ENCODE peak calls at places on chromosomes 11 and 22, in four cellular contexts. Y is IMR-90, Z is endothelial cell of umbilical vein, P is GM12878. K is an unnamed sample.

GRCh38 chr22:19134176-19134831 is 3.2 kb downstream of the TSSK2 start:
- DNase-seq in Z (no peak), P (no peak), Y (no peak), K (no peak)

GRCh38 chr11:63991558-63991957 is 5.3 kb downstream of the OTUB1 start:
- DNase-seq in P (no peak), Y (no peak), Z (no peak), K (no peak)

GRCh38 chr22:39083212-39084165 is 6.4 kb downstream of the APOBEC3G start:
- DNase-seq in P (no peak), Y (no peak), Z (no peak), K (no peak)

GRCh38 chr11:67307545-67308001 is 4.2 kb downstream of the SSH3 start:
- DNase-seq in P (no peak), Z (no peak), Y (no peak), K (no peak)

GRCh38 chr11:71470956-71471355 is 18.0 kb downstream of the NADSYN1 start:
- DNase-seq in Y (no peak), P (no peak), Z (no peak), K (no peak)

GRCh38 chr11:82995276-82995675 is 76.4 kb downstream of the RAB30 start:
- DNase-seq in Y (no peak), P (no peak), Z (no peak), K (no peak)

GRCh38 chr22:39470462-39471335 is 13.9 kb downstream of the MGAT3 start:
- DNase-seq in Z (no peak), Y (no peak), P (no peak), K (no peak)

GRCh38 chr11:12765428-12765827 is 91.2 kb downstream of the TEAD1 start:
- DNase-seq in Y (peak), Z (no peak), P (no peak), K (no peak)

GRCh38 chr22:50019316-50019715 is 6.8 kb upstream of the IL17REL start:
- DNase-seq in P (no peak), Z (no peak), Y (no peak), K (no peak)

GRCh38 chr22:48103126-48103875 is 1340.9 kb downstream of the TBC1D22A start:
- DNase-seq in P (no peak), Y (no peak), Z (no peak), K (no peak)

GRCh38 chr11:126989942-126990715 is 10.4 kb downstream of the KIRREL3 start:
- DNase-seq in Z (peak), Y (peak), P (no peak), K (peak)

GRCh38 chr11:31254411-31254810 is 115.1 kb downstream of the DCDC1 start:
- DNase-seq in Z (no peak), P (no peak), Y (no peak), K (no peak)

GRCh38 chr11:19767691-19768151 is 55.1 kb downstream of the NAV2 start:
- DNase-seq in Y (no peak), Z (peak), P (no peak), K (no peak)

GRCh38 chr11:113906038-113906437 is 1.4 kb downstream of the HTR3B start:
- DNase-seq in P (no peak), Z (no peak), Y (peak), K (no peak)

GRCh38 chr11:113874920-113875413 is 405 bp downstream of the USP28 start:
- DNase-seq in P (no peak), Y (peak), Z (peak), K (no peak)

GRCh38 chr11:121464352-121464946 is 11.7 kb upstream of the SORL1-AS1 start:
- DNase-seq in Y (peak), Z (peak), P (no peak), K (no peak)

GRCh38 chr11:61972112-61972795 is 4.8 kb upstream of the FTH1 start:
- DNase-seq in Y (no peak), Z (no peak), P (no peak), K (no peak)

GRCh38 chr11:95465887-95466286 is 234.9 kb upstream of the SESN3 start:
- DNase-seq in P (no peak), Z (no peak), Y (no peak), K (no peak)

GRCh38 chr11:122235615-122236014 is 119.6 kb upstream of the BLID start:
- DNase-seq in Z (no peak), Y (peak), P (no peak), K (no peak)

GRCh38 chr22:36423461-36424404 is 36.0 kb upstream of the MYH9 start:
- DNase-seq in Y (peak), Z (no peak), P (no peak), K (peak)

GRCh38 chr22:44461083-44461375 is 37.0 kb downstream of the RTL6 start:
- DNase-seq in Z (no peak), P (no peak), Y (no peak), K (no peak)

GRCh38 chr11:63829823-63830489 is 9.0 kb upstream of the MARK2 start:
- DNase-seq in Y (peak), Z (peak), P (no peak), K (peak)

GRCh38 chr22:49686495-49687219 is 141.0 kb downstream of the BRD1 start:
- DNase-seq in Y (no peak), P (no peak), Z (no peak), K (no peak)

GRCh38 chr11:122690801-122691649 is 35.5 kb downstream of the UBASH3B start:
- DNase-seq in Z (peak), Y (peak), P (no peak), K (no peak)

GRCh38 chr11:36431429-36432092 is 78.5 kb downstream of the TRAF6 start:
- DNase-seq in Y (peak), P (no peak), Z (peak), K (peak)

GRCh38 chr11:70471254-70471653 is 72.9 kb downstream of the CTTN start:
- DNase-seq in P (no peak), Z (peak), Y (no peak), K (peak)

GRCh38 chr11:62242021-62242420 is at the start of gene SCGB1D2:
- DNase-seq in P (no peak), Z (no peak), Y (no peak), K (no peak)

GRCh38 chr11:130585545-130585944 is 137.1 kb downstream of the ADAMTS15 start:
- DNase-seq in P (no peak), Y (no peak), Z (no peak), K (no peak)

GRCh38 chr11:15816270-15816871 is 540.0 kb downstream of the SOX6 start:
- DNase-seq in Y (peak), Z (peak), P (no peak), K (no peak)

GRCh38 chr11:132895340-132895739 is 637.0 kb downstream of the OPCML start:
- DNase-seq in P (no peak), Y (peak), Z (no peak), K (no peak)

DNA sequence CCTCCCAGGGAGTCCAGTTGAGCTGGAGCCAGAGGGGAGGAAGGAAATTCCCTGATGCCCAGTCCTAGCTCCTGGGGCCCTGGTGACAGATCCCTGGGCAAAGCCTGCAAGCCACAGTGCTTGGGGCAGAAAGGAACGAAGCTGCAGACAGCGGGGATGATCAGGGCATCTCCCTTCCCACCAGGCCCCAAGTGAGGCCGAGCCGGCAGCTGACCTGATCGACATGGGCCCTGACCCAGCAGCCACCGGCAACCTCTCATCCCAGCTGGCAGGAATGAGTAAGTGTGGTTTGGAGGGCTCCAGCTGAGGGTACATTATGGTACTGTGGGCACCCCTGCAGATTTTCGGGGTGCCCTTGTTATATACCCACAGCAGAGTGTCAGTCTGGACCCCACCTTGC is 33.5 kb downstream of the TOM1 start:
- DNase-seq in Y (no peak), P (no peak), Z (no peak), K (no peak)
- H3K27ac ChIP-seq in Y (no peak), P (no peak), Z (no peak), K (no peak)

DNA sequence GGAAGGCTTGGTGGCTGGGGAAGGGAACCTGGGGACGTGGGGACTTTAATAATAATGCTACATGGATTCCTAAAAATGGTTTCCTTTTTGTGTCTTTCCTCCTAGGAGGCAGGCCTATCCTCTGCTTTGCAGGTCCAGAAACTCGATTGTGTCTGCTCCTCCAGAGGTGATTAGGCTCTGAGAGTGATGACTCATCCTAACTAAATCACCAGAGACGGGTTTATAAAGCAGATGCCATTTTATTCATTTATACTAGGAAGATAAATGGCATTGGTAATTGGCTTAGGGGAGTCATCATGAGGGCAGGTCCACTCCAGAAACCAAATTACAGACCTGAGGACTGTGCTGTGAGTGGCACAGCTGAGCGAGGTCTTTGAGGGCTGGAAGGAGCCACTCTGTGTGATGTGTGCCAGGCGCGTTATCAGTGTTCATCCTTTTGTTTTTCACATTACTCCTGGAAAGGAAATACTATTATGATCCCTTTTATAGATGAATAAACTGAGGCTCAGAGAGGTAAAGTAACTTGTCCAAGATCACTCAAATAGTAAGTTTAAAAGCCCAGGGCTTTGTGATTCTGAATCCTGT is 7.1 kb downstream of the NLRX1 start:
- DNase-seq in P (no peak), Z (peak), Y (peak), K (peak)
- TF ChIP-seq FOS in P (no peak), Z (peak), Y (peak), K (no peak)

GRCh38 chr22:35411112-35411511 is 11.2 kb downstream of the MCM5 start:
- DNase-seq in Y (no peak), P (peak), Z (no peak), K (no peak)
- H3K27ac ChIP-seq in Y (no peak), P (peak), Z (no peak), K (no peak)

GRCh38 chr11:16924826-16925494 is 89.3 kb downstream of the PLEKHA7 start:
- DNase-seq in P (no peak), Z (no peak), Y (no peak), K (no peak)
- TF ChIP-seq FOS in P (no peak), Z (no peak), Y (no peak), K (no peak)

GRCh38 chr11:65915821-65916251 is 3.0 kb downstream of the C11orf68 start:
- DNase-seq in Z (peak), P (no peak), Y (peak), K (peak)

GRCh38 chr11:65915101-65915820 is 3.6 kb downstream of the C11orf68 start:
- DNase-seq in P (no peak), Z (no peak), Y (no peak), K (no peak)

GRCh38 chr11:65916391-65916790 is 2.5 kb downstream of the C11orf68 start:
- DNase-seq in Y (no peak), Z (no peak), P (no peak), K (no peak)

GRCh38 chr11:65911682-65912568 is 6.9 kb downstream of the C11orf68 start:
- DNase-seq in Z (peak), P (no peak), Y (peak), K (peak)

DNA sequence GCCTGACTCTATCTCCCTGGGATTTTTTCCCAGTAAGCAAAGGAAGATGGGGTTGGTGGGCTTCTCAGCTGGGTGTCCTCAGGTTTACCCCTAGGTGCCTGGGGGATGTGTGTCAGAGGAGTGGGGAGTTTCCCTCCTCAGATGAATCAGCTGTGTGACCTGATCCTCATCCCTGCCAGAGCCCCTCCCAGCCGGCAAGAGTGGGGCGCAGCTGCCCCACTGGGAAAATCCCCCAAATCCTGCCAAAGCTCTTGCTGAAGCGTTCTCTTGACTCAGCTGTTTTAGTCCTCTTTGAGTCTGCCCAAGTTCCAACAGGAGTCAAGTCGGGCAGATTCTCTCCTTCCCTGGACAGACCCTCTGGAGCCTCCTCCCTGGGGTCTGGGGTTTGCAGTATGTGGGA is 6.0 kb downstream of the C11orf68 start:
- DNase-seq in P (no peak), Y (peak), Z (peak), K (no peak)
- H3K27ac ChIP-seq in P (peak), Y (peak), Z (peak), K (peak)

K was measured in K562.